ENCODE peak calls at places on chromosomes 2 and 18, in five cellular contexts. Q is GM12878, A is HepG2, M is NT2/D1, G is HEK293T. O is an unnamed sample.
A peak's percentile ranks its signal among the peaks of the same experiment; 100 is the strongest.

GRCh38 chr18:54888933-54889332 is 60.7 kb downstream of the RAB27B start:
- DNase-seq in G (no peak), A (no peak), M (no peak), Q (no peak), O (no peak)

GRCh38 chr2:60294901-60295590 is 258.4 kb downstream of the BCL11A start:
- DNase-seq in A (peak; percentile 16), Q (no peak), G (no peak), M (no peak), O (no peak)

GRCh38 chr18:24731981-24732380 is 271.5 kb downstream of the HRH4 start:
- DNase-seq in M (no peak), G (no peak), A (no peak), Q (no peak), O (no peak)

GRCh38 chr18:64017870-64018269 is 48.0 kb downstream of the SERPINB8 start:
- DNase-seq in G (no peak), Q (no peak), M (no peak), A (peak; percentile 23), O (no peak)

GRCh38 chr2:74037379-74037860 is 52.7 kb downstream of the TET3 start:
- DNase-seq in Q (peak; percentile 54), A (no peak), G (no peak), M (no peak), O (no peak)

GRCh38 chr2:131154071-131154531 is 49.0 kb downstream of the PLEKHB2 start:
- DNase-seq in M (peak; percentile 72), G (peak; percentile 82), Q (peak; percentile 24), A (peak; percentile 70), O (peak; percentile 71)

GRCh38 chr2:150060341-150060740 is 427.1 kb downstream of the RND3 start:
- DNase-seq in Q (no peak), M (peak; percentile 27), G (no peak), A (no peak), O (no peak)

GRCh38 chr2:130846686-130847375 is 10.1 kb downstream of the ARHGEF4 start:
- DNase-seq in M (no peak), A (no peak), Q (no peak), G (no peak), O (no peak)

GRCh38 chr18:24875761-24876160 is 415.3 kb downstream of the HRH4 start:
- DNase-seq in M (no peak), Q (no peak), A (no peak), G (no peak), O (no peak)

GRCh38 chr2:170714156-170715061 is 728 bp upstream of the SP5 start:
- DNase-seq in G (peak; percentile 45), A (no peak), Q (no peak), M (no peak), O (no peak)

GRCh38 chr2:218397502-218398436 is 1.9 kb upstream of the CTDSP1 start:
- DNase-seq in A (peak; percentile 90), G (peak; percentile 38), Q (peak; percentile 46), M (no peak), O (peak; percentile 67)

GRCh38 chr18:79570266-79571201 is 109.1 kb upstream of the CTDP1 start:
- DNase-seq in G (no peak), Q (no peak), A (no peak), M (no peak), O (peak; percentile 40)

GRCh38 chr2:79670198-79670597 is 157.3 kb downstream of the CTNNA2 start:
- DNase-seq in A (peak; percentile 48), Q (no peak), G (peak; percentile 56), M (no peak), O (peak; percentile 79)

DNA sequence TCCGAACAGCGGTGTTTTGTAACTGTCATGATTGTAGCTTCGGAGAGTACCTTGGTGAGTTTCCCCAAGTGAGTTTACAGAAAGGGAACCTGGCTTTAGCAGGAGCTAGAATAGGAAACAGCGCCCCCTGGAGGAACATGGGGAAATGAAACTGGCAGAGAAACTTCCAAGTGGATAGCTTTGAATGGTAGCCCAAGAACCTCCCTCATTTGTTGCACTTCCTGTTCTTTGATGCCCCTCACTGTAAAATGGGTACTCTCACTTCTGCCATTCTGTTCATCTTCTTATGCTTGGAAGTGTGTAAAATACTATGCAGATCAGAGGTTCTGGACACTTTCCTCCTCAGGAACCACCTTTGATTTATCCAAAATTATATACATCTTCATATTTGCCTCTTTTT is 36.2 kb downstream of the CHST10 start:
- DNase-seq in Q (peak; percentile 60), G (peak; percentile 73), M (peak; percentile 82), A (peak; percentile 67), O (peak; percentile 67)
- TF ChIP-seq SUZ12 in Q (no peak), G (no peak), M (no peak), A (no peak), O (no peak)

GRCh38 chr2:71688530-71688929 is 235.2 kb downstream of the DYSF start:
- DNase-seq in Q (no peak), M (no peak), G (no peak), A (no peak), O (no peak)

GRCh38 chr2:71687412-71687811 is 234.1 kb downstream of the DYSF start:
- DNase-seq in Q (no peak), G (no peak), M (no peak), A (no peak), O (no peak)

GRCh38 chr2:71685941-71686611 is 232.7 kb downstream of the DYSF start:
- DNase-seq in G (no peak), A (no peak), M (no peak), Q (no peak), O (no peak)

GRCh38 chr2:71685073-71685848 is 231.9 kb downstream of the DYSF start:
- DNase-seq in A (no peak), M (no peak), Q (no peak), G (no peak), O (no peak)

GRCh38 chr2:71686781-71687180 is 233.4 kb downstream of the DYSF start:
- DNase-seq in Q (no peak), M (no peak), G (no peak), A (no peak), O (no peak)
- TF ChIP-seq SUZ12 in Q (no peak), M (no peak), G (no peak), A (no peak), O (no peak)

GRCh38 chr2:61460168-61460567 is 10.7 kb downstream of the USP34 start:
- DNase-seq in A (peak; percentile 92), Q (no peak), M (no peak), G (no peak), O (no peak)
- TF ChIP-seq SUZ12 in A (no peak), Q (no peak), M (no peak), G (no peak), O (no peak)

DNA sequence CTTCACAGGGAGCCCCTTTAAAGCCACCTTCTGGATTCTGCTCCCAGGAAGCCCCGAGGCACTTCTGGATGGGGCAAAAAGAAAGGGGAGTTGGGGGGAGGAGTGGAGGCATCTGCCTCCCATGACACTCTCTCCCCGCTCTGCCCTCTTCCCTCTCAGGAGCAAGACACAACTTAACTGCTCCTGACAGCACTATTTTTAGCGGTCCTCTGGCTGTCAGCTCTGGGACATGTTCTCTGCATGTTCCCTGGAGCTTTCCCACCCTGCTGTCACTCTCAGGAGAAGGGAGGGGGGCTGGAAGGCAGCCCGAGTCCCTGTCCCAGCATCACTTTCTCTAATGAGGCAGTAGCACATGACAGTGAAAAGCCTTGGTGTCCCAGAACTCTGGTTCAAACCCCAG is 32.3 kb downstream of the PLB1 start:
- DNase-seq in A (no peak), G (no peak), Q (no peak), M (no peak), O (no peak)
- TF ChIP-seq SUZ12 in A (no peak), G (no peak), Q (no peak), M (no peak), O (no peak)

GRCh38 chr2:32011566-32011960 is 755 bp upstream of the MEMO1 start:
- DNase-seq in M (no peak), G (no peak), A (no peak), Q (no peak), O (peak; percentile 41)

GRCh38 chr2:32010670-32011565 is at the start of gene MEMO1:
- DNase-seq in A (peak; percentile 91), M (peak; percentile 91), Q (peak; percentile 87), G (peak; percentile 90), O (peak; percentile 87)

GRCh38 chr2:32006992-32007391 is 3.8 kb downstream of the MEMO1 start:
- DNase-seq in Q (no peak), M (no peak), A (peak; percentile 50), G (no peak), O (no peak)

GRCh38 chr2:32008811-32009478 is 1.9 kb downstream of the MEMO1 start:
- DNase-seq in Q (no peak), G (peak; percentile 10), M (no peak), A (peak; percentile 32), O (no peak)

GRCh38 chr2:32009479-32010256 is 1.1 kb downstream of the MEMO1 start:
- DNase-seq in A (no peak), G (peak; percentile 38), M (no peak), Q (no peak), O (no peak)
- TF ChIP-seq SUZ12 in A (no peak), G (no peak), M (no peak), Q (no peak), O (no peak)

GRCh38 chr2:10047616-10048500 is 4.5 kb downstream of the KLF11 start:
- DNase-seq in M (no peak), A (no peak), G (no peak), Q (no peak), O (no peak)

GRCh38 chr2:10052216-10052615 is 8.9 kb downstream of the KLF11 start:
- DNase-seq in A (no peak), G (no peak), M (no peak), Q (no peak), O (no peak)

GRCh38 chr2:10046899-10047298 is 3.5 kb downstream of the KLF11 start:
- DNase-seq in A (no peak), Q (no peak), M (no peak), G (no peak), O (no peak)

GRCh38 chr2:10045561-10046355 is 2.4 kb downstream of the KLF11 start:
- DNase-seq in M (no peak), A (no peak), G (no peak), Q (no peak), O (no peak)

DNA sequence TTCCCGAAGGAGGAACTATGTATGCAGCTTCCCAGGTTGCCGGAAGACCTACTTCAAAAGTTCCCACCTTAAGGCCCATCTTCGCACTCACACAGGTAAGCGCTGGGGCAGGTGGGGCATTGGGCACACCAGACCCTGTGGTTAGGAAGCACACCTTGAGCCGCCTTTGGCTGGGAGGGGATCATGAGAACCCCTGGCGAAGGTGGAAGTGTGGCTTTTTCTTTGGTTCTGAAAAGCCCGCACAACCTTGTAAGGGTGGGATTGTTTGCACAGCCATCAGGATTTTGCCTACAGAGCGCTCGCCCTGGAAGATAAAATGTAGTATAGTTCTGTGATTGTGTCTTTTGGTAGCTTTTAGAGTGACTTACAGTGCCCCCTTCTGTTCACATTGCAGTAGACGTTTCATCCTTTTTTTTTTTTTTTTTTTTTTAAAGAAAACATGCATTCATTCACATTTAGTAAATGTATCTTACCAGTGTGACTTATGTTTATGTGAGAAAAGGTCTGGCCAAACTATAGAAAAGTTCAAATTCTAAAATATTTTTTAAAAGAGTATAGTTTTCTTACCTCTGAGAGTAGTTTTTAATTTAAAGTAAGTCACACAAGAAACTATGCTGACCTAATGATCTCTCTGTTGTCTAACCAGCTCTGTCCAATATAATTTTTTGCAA is 5.3 kb downstream of the KLF11 start:
- DNase-seq in G (peak; percentile 45), M (no peak), Q (no peak), A (no peak), O (no peak)
- TF ChIP-seq SUZ12 in G (no peak), M (no peak), Q (no peak), A (no peak), O (no peak)